ENCODE peak calls at places on chromosomes 7 and 10, in ten cellular contexts. W is breast epithelium; O is gastrocnemius medialis; N is mucosa of descending colon; R is SJSA1; B is cardiac muscle cell; S is A549; C is tibial artery; Y is CD8-positive, alpha-beta T cell; H is neural progenitor cell. D is an unnamed sample.

GRCh38 chr10:125006921-125007391 is 65.0 kb downstream of the ZRANB1 start:
- DNase-seq in Y (no peak), O (no peak), B (no peak), S (no peak), R (no peak), W (no peak), H (no peak), C (peak; percentile 21), N (no peak), D (no peak)

GRCh38 chr10:6239213-6239991 is 36.7 kb downstream of the PFKFB3 start:
- DNase-seq in C (no peak), Y (no peak), O (no peak), S (peak; percentile 98), R (peak; percentile 92), W (peak; percentile 90), N (no peak), H (no peak), B (no peak), D (no peak)

GRCh38 chr7:106218546-106218945 is 66.2 kb downstream of the NAMPT start:
- DNase-seq in N (no peak), O (no peak), R (no peak), Y (no peak), W (no peak), B (no peak), H (no peak), C (no peak), S (no peak), D (no peak)

GRCh38 chr10:79028456-79029010 is 40.2 kb upstream of the ZMIZ1 start:
- DNase-seq in B (no peak), N (no peak), S (no peak), H (no peak), R (no peak), O (no peak), W (no peak), C (peak; percentile 10), Y (no peak), D (peak; percentile 41)

GRCh38 chr7:15323545-15323944 is 238.3 kb downstream of the AGMO start:
- DNase-seq in Y (no peak), H (no peak), N (no peak), W (no peak), R (no peak), S (no peak), C (no peak), B (no peak), O (peak; percentile 4), D (no peak)

GRCh38 chr7:155663942-155664341 is 19.5 kb downstream of the RBM33 start:
- DNase-seq in C (no peak), R (no peak), S (no peak), H (no peak), W (no peak), O (no peak), B (no peak), N (no peak), Y (no peak), D (no peak)

GRCh38 chr7:26151096-26151495 is 902 bp upstream of the NFE2L3 start:
- DNase-seq in O (no peak), B (no peak), W (no peak), Y (no peak), N (no peak), C (no peak), S (no peak), H (no peak), R (no peak), D (no peak)

GRCh38 chr10:44899450-44900080 is 11.6 kb upstream of the TMEM72 start:
- DNase-seq in Y (no peak), N (no peak), B (no peak), W (no peak), H (peak; percentile 13), S (no peak), O (no peak), R (no peak), C (no peak), D (no peak)

GRCh38 chr10:110446954-110447608 is 50.6 kb upstream of the DUSP5 start:
- DNase-seq in H (no peak), B (no peak), O (no peak), W (peak; percentile 16), R (peak; percentile 71), N (no peak), Y (no peak), C (peak; percentile 30), S (no peak), D (no peak)

DNA sequence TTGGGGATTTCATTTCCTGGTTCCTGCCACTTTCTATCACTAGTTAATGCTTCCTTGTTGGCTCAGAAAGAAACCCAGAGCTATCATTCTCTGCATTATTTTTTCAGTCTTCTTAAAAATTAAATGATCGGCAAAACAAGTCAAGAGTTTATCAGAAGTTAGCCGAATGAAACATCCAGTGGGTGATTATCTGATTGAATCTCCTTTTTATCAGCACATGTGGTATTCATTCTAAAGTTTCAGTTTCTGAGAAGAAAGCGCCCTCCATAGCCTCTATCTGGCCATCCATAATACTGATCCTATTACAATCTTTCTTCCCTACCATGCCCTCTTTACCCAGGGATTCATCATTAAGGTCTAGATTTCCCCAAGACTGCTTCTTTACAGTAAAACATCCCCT is 71.8 kb downstream of the OSBPL3 start:
- DNase-seq in W (no peak), Y (no peak), H (no peak), R (no peak), C (no peak), S (no peak), O (no peak), B (no peak), N (no peak), D (no peak)
- H3K4me3 ChIP-seq in W (no peak overlapping the region), Y (no peak overlapping the region), H (no peak overlapping the region), R (no peak overlapping the region), C (no peak overlapping the region), S (no peak overlapping the region), O (no peak overlapping the region), B (no peak overlapping the region), N (no peak overlapping the region), D (no peak overlapping the region)

DNA sequence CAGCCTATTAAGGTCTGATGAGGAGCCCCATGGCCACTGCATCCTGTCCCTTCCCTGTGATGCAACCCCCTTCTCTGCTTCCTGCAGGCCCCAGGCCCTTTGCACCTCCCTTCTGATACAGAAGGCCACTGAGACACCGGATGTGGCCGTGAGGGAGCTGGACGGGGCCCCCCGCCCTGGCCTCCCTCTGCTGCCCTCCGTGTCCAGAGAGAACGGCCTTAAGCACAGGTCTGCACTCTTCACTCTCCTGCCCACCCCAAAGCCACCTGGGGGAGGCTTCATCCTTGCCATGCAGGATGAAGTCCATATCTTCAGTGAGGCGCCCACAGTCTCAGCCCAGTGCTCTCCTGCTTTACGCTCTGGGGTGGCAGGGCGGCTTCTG is 86.9 kb upstream of the GNA12 start:
- DNase-seq in R (no peak), C (no peak), H (no peak), N (no peak), W (no peak), B (no peak), O (no peak), Y (no peak), S (no peak), D (peak; percentile 46)
- H3K4me1 ChIP-seq in R (peaks cover 10% of the 10 kb centered on the region), C (no peaks in the 10 kb centered on the region), H (no peaks in the 10 kb centered on the region), N (no peaks in the 10 kb centered on the region), W (no peaks in the 10 kb centered on the region), B (no peaks in the 10 kb centered on the region), O (no peaks in the 10 kb centered on the region), Y (no peaks in the 10 kb centered on the region), S (peaks cover 18% of the 10 kb centered on the region), D (no peaks in the 10 kb centered on the region)

GRCh38 chr7:158310924-158311713 is 276.5 kb downstream of the PTPRN2 start:
- DNase-seq in R (no peak), N (no peak), O (no peak), Y (no peak), S (no peak), C (no peak), W (no peak), H (no peak), B (no peak), D (no peak)
- H3K9me3 ChIP-seq in R (peaks cover 16% of the 10 kb centered on the region), N (peaks cover 9% of the 10 kb centered on the region), O (no peaks in the 10 kb centered on the region), Y (no peaks in the 10 kb centered on the region), S (peaks cover 7% of the 10 kb centered on the region), C (peaks cover 18% of the 10 kb centered on the region), W (peaks cover 27% of the 10 kb centered on the region), H (peaks cover 20% of the 10 kb centered on the region), B (no peaks in the 10 kb centered on the region), D (no peaks in the 10 kb centered on the region)

GRCh38 chr7:88759216-88759955 is at the start of gene ZNF804B:
- DNase-seq in W (no peak), C (no peak), R (peak; percentile 1), Y (no peak), O (no peak), S (no peak), N (no peak), H (peak; percentile 85), B (peak; percentile 59), D (peak; percentile 59)
- H3K4me3 ChIP-seq in W (peak within 1 kb of the TSS; percentile 37), C (peak within 1 kb of the TSS; percentile 43), R (peak within 1 kb of the TSS; percentile 8), Y (no peak within 1 kb of the TSS), O (no peak within 1 kb of the TSS), S (peak within 1 kb of the TSS; percentile 40), N (no peak within 1 kb of the TSS), H (peak within 1 kb of the TSS; percentile 52), B (peak within 1 kb of the TSS; percentile 30), D (peak within 1 kb of the TSS; percentile 6)

DNA sequence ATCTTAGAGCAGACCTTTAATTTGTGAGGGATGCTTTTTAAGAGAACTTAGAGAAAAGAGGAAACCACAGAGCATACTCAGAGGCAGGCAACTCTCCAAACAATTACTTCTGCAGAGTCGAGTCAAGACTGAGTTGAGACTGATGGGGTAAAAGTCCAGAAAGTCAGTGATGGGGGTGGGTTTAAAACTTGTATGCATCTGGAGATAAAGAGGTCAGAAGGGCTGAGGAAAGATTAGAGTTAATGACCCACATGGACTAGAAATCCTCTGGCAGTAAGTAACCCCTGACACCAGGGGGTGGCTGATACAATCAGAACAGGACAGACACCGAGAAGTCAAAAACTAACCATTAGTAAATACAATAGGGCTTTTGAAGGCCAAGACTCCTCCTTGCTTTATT is 42.4 kb upstream of the SEPTIN7 start:
- DNase-seq in S (peak; percentile 16), C (no peak), R (no peak), H (peak; percentile 79), W (no peak), Y (no peak), N (no peak), O (no peak), B (peak; percentile 39), D (no peak)
- H3K4me1 ChIP-seq in S (no peaks in the 10 kb centered on the region), C (peaks cover 56% of the 10 kb centered on the region), R (no peaks in the 10 kb centered on the region), H (peaks cover 12% of the 10 kb centered on the region), W (no peaks in the 10 kb centered on the region), Y (peaks cover 9% of the 10 kb centered on the region), N (no peaks in the 10 kb centered on the region), O (peaks cover 41% of the 10 kb centered on the region), B (peaks cover 46% of the 10 kb centered on the region), D (no peaks in the 10 kb centered on the region)

D was measured in pancreas.